ENCODE peak calls at places on chromosome 20, in four cellular contexts. P, T, E and I are unnamed samples.

GRCh38 chr20:46765506-46765905 is 56.1 kb downstream of the SLC2A10 start:
- DNase-seq in P (no peak), T (no peak), E (no peak), I (no peak)

GRCh38 chr20:61166324-61166723 is 85.7 kb upstream of the CDH4 start:
- DNase-seq in P (no peak), T (no peak), E (peak; percentile 32), I (no peak)

GRCh38 chr20:2130062-2130591 is 28.5 kb downstream of the STK35 start:
- DNase-seq in P (no peak), T (no peak), E (no peak), I (no peak)

GRCh38 chr20:60851826-60852704 is 400.0 kb upstream of the CDH4 start:
- DNase-seq in P (no peak), T (no peak), E (no peak), I (no peak)

GRCh38 chr20:24863356-24863755 is 85.7 kb upstream of the CST7 start:
- DNase-seq in P (peak; percentile 55), T (no peak), E (no peak), I (peak; percentile 72)

GRCh38 chr20:56348746-56349145 is 10.0 kb upstream of the FAM210B start:
- DNase-seq in P (no peak), T (no peak), E (no peak), I (no peak)

GRCh38 chr20:56859751-56860366 is 230.8 kb downstream of the TFAP2C start:
- DNase-seq in P (no peak), T (no peak), E (no peak), I (no peak)

GRCh38 chr20:38073307-38074010 is 39.9 kb downstream of the RPRD1B start:
- DNase-seq in P (peak; percentile 98), T (peak; percentile 74), E (peak; percentile 73), I (peak; percentile 98)

GRCh38 chr20:33814238-33814712 is 3.1 kb downstream of the CHMP4B start:
- DNase-seq in P (no peak), T (no peak), E (no peak), I (no peak)

GRCh38 chr20:24049081-24049480 is 60.5 kb upstream of the GGTLC1 start:
- DNase-seq in P (no peak), T (no peak), E (no peak), I (no peak)

GRCh38 chr20:3808141-3808479 is 12.0 kb downstream of the CDC25B start:
- DNase-seq in P (peak; percentile 93), T (peak; percentile 91), E (peak; percentile 85), I (peak; percentile 73)

GRCh38 chr20:63968928-63969760 is 586 bp downstream of the ZNF512B start:
- DNase-seq in P (no peak), T (peak; percentile 31), E (no peak), I (no peak)

GRCh38 chr20:63642518-63643247 is 10.5 kb downstream of the STMN3 start:
- DNase-seq in P (no peak), T (no peak), E (no peak), I (no peak)

GRCh38 chr20:22449115-22449973 is 135.0 kb downstream of the FOXA2 start:
- DNase-seq in P (no peak), T (no peak), E (no peak), I (no peak)

GRCh38 chr20:62376112-62377063 is 9.3 kb upstream of the LAMA5 start:
- DNase-seq in P (no peak), T (peak; percentile 68), E (peak; percentile 53), I (no peak)

GRCh38 chr20:63051186-63051860 is 44.6 kb upstream of the BHLHE23 start:
- DNase-seq in P (no peak), T (no peak), E (no peak), I (no peak)

GRCh38 chr20:50673146-50673830 is 18.1 kb downstream of the RIPOR3 start:
- DNase-seq in P (no peak), T (peak; percentile 34), E (no peak), I (no peak)

GRCh38 chr20:14449323-14449722 is 111.9 kb upstream of the FLRT3 start:
- DNase-seq in P (no peak), T (no peak), E (no peak), I (peak; percentile 37)

GRCh38 chr20:50569864-50570836 is 60.0 kb downstream of the PTPN1 start:
- DNase-seq in P (peak; percentile 50), T (no peak), E (no peak), I (no peak)

GRCh38 chr20:32231847-32232246 is 24.2 kb downstream of the POFUT1 start:
- DNase-seq in P (peak; percentile 17), T (no peak), E (no peak), I (no peak)

GRCh38 chr20:3082955-3083952 is 1.3 kb downstream of the AVP start:
- DNase-seq in P (no peak), T (no peak), E (no peak), I (no peak)

GRCh38 chr20:31720486-31721407 is 1.9 kb downstream of the BCL2L1 start:
- DNase-seq in P (no peak), T (no peak), E (no peak), I (no peak)

GRCh38 chr20:61756446-61756845 is 309.2 kb downstream of the TAF4 start:
- DNase-seq in P (no peak), T (peak; percentile 7), E (no peak), I (no peak)

GRCh38 chr20:36644713-36645109 is 1.3 kb downstream of the SLA2 start:
- DNase-seq in P (no peak), T (no peak), E (no peak), I (no peak)

GRCh38 chr20:39986231-39986904 is 702.7 kb downstream of the MAFB start:
- DNase-seq in P (peak; percentile 39), T (peak; percentile 63), E (peak; percentile 7), I (peak; percentile 5)

GRCh38 chr20:17859002-17859615 is 109.5 kb downstream of the SNX5 start:
- DNase-seq in P (no peak), T (no peak), E (no peak), I (no peak)

GRCh38 chr20:59253779-59254319 is 46.6 kb upstream of the EDN3 start:
- DNase-seq in P (no peak), T (no peak), E (no peak), I (no peak)

GRCh38 chr20:51403465-51404220 is 138.9 kb downstream of the NFATC2 start:
- DNase-seq in P (no peak), T (no peak), E (no peak), I (no peak)